ENCODE peak calls at places on chromosomes 6 and 20, in seven cellular contexts. I is ascending aorta, N is pancreas, G is HCT116, K is epithelial cell of esophagus, Q is AG10803, V is left lung. S is an unnamed sample.
A peak's percentile ranks its signal among the peaks of the same experiment; 100 is the strongest.

GRCh38 chr6:26568601-26569432 is 27.9 kb upstream of the ABT1 start:
- DNase-seq in Q (peak; percentile 84), V (peak; percentile 82), I (peak; percentile 97), N (peak; percentile 93), K (peak; percentile 91), G (peak; percentile 92), S (no peak)

GRCh38 chr6:81613606-81614005 is 138.9 kb downstream of the TENT5A start:
- DNase-seq in N (no peak), K (peak; percentile 53), Q (peak; percentile 84), I (no peak), G (no peak), V (no peak), S (peak; percentile 27)

GRCh38 chr6:24910331-24910849 is 25.4 kb downstream of the RIPOR2 start:
- DNase-seq in I (no peak), N (no peak), G (no peak), Q (no peak), K (no peak), V (peak; percentile 76), S (no peak)

GRCh38 chr20:14178952-14179351 is 158.5 kb downstream of the FLRT3 start:
- DNase-seq in G (no peak), N (no peak), V (no peak), I (no peak), Q (no peak), K (peak; percentile 15), S (no peak)

GRCh38 chr20:37915800-37916570 is 13.1 kb downstream of the VSTM2L start:
- DNase-seq in K (no peak), N (no peak), G (no peak), Q (no peak), V (no peak), I (no peak), S (no peak)

GRCh38 chr20:47146703-47147102 is 209.8 kb downstream of the ZMYND8 start:
- DNase-seq in V (no peak), N (no peak), K (no peak), Q (peak; percentile 81), G (no peak), I (no peak), S (peak; percentile 59)

GRCh38 chr6:43702522-43703440 is 15.2 kb upstream of the MRPS18A start:
- DNase-seq in G (peak; percentile 92), Q (peak; percentile 93), V (peak; percentile 90), N (peak; percentile 88), K (peak; percentile 95), I (peak; percentile 96), S (peak; percentile 76)

GRCh38 chr6:147142684-147143245 is 61.5 kb upstream of the STXBP5 start:
- DNase-seq in G (no peak), V (no peak), Q (peak; percentile 22), K (no peak), I (no peak), N (no peak), S (no peak)

GRCh38 chr6:36643967-36644366 is 34.5 kb upstream of the CDKN1A start:
- DNase-seq in K (no peak), G (no peak), N (no peak), I (no peak), Q (no peak), V (no peak), S (no peak)

GRCh38 chr20:43695571-43695970 is 28.7 kb downstream of the MYBL2 start:
- DNase-seq in V (peak; percentile 35), I (no peak), G (no peak), N (no peak), Q (no peak), K (no peak), S (no peak)

GRCh38 chr6:16876201-16876600 is 114.9 kb upstream of the ATXN1 start:
- DNase-seq in V (no peak), Q (no peak), G (no peak), K (no peak), I (no peak), N (no peak), S (no peak)

GRCh38 chr20:43904195-43904594 is 10.5 kb upstream of the TOX2 start:
- DNase-seq in K (no peak), V (no peak), N (no peak), I (no peak), Q (no peak), G (no peak), S (no peak)

GRCh38 chr20:41483553-41483930 is 116.9 kb upstream of the EMILIN3 start:
- DNase-seq in Q (peak; percentile 66), K (no peak), G (no peak), N (no peak), I (no peak), V (no peak), S (peak; percentile 20)

GRCh38 chr20:48983423-48984400 is 62.2 kb downstream of the ARFGEF2 start:
- DNase-seq in G (no peak), V (no peak), N (peak; percentile 71), Q (peak; percentile 63), I (no peak), K (peak; percentile 89), S (peak; percentile 43)

GRCh38 chr20:48984575-48985219 is 61.4 kb upstream of the CSE1L start:
- DNase-seq in Q (no peak), N (peak; percentile 50), G (no peak), K (no peak), I (no peak), V (no peak), S (no peak)

GRCh38 chr20:48990467-48990866 is 55.6 kb upstream of the CSE1L start:
- DNase-seq in K (no peak), Q (no peak), I (no peak), N (no peak), V (no peak), G (no peak), S (no peak)

DNA sequence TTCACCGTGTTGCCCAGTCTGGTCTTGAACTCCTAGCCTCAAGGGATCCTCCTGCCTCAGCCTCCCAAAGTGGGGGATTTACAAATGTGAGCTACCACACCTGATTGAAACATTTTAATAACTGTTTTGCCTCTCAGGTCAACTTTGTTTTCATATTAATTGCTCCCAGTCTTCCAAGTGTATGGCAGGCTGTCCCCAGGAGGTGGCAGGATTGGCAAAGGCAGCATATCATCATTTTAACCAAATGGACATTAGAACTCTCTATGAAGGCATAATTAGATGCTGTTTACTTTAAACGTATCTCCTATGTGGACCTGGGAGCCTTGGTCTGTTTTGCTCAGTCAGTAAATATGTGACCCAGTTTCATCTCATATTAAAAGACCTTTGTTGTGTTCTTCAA is 59.2 kb upstream of the CSE1L start:
- DNase-seq in Q (no peak), V (no peak), I (no peak), G (no peak), N (no peak), K (peak; percentile 4), S (no peak)
- TF ChIP-seq CTCF in Q (peak; percentile 29), V (no peak), I (no peak), G (peak; percentile 68), N (peak; percentile 27), K (peak; percentile 54), S (peak; percentile 25)

DNA sequence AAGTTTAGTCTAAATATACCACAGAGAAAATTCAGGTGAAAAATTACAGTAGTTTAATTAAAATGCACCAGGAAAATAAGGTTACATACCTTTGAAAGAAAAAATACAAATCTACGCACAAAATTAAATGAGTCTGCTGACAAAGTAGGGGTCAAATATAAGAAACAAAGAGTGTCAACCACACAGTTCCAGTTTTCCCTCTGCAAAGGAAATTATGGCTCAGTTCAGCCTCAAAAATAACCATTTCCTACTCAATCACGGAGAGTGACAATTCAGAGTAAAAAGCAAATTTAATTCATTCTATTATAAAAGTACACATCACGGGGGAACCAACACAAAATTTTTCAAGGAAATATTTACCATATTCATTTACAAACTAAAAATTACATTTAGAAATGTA is 124.8 kb downstream of the PTPRK start:
- DNase-seq in I (no peak), K (no peak), Q (no peak), G (no peak), V (no peak), N (no peak), S (no peak)
- H3K4me3 ChIP-seq in I (no peak overlapping the region), K (no peak overlapping the region), Q (no peak overlapping the region), G (no peak overlapping the region), V (no peak overlapping the region), N (no peak overlapping the region), S (no peak overlapping the region)

GRCh38 chr20:39888310-39888709 is 800.7 kb downstream of the MAFB start:
- DNase-seq in I (no peak), V (no peak), Q (no peak), K (no peak), N (no peak), G (no peak), S (no peak)

GRCh38 chr20:39897058-39897457 is 792.0 kb downstream of the MAFB start:
- DNase-seq in Q (peak; percentile 94), K (peak; percentile 74), I (no peak), N (no peak), V (no peak), G (no peak), S (peak; percentile 72)

GRCh38 chr20:39897781-39898466 is 791.1 kb downstream of the MAFB start:
- DNase-seq in I (no peak), K (peak; percentile 46), G (no peak), N (no peak), V (no peak), Q (peak; percentile 72), S (no peak)

GRCh38 chr20:39890697-39891096 is 798.3 kb downstream of the MAFB start:
- DNase-seq in K (no peak), N (no peak), V (no peak), Q (no peak), I (no peak), G (no peak), S (no peak)

GRCh38 chr20:39893013-39893685 is 795.9 kb downstream of the MAFB start:
- DNase-seq in K (peak; percentile 54), I (no peak), V (no peak), G (no peak), Q (peak; percentile 82), N (no peak), S (no peak)
- TF ChIP-seq CTCF in K (no peak), I (no peak), V (no peak), G (no peak), Q (peak; percentile 39), N (no peak), S (peak; percentile 17)

DNA sequence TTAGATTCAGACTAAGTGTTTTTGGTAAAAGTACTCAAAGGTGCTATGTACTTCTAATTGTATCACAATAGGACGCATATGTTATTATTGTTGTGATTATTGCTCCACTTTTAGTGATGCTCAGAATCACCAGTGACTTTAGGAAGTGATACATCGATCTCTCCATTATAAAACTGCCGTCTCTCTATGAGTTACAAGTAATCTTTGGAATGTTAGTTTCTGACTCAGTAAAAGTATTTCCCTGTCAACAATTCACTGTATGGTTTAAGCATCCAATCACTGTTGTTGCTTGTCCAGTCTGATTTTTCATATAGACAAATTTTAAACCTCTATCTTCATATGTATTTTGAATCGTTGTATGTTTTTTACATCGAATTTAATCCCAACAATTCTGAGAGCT is 9.4 kb downstream of the DCBLD1 start:
- DNase-seq in K (peak; percentile 76), G (no peak), V (no peak), Q (peak; percentile 45), I (no peak), N (no peak), S (no peak)
- H3K4me3 ChIP-seq in K (no peak overlapping the region), G (no peak overlapping the region), V (no peak overlapping the region), Q (no peak overlapping the region), I (no peak overlapping the region), N (no peak overlapping the region), S (no peak overlapping the region)

S was measured in AG09309.